ENCODE peak calls at places on chromosomes 4 and X, in seven cellular contexts. E is NCI-H1436; T is NCI-H1417; P is activated naive CD8-positive, alpha-beta T cell treated with anti-CD3 and anti-CD28 coated beads, Interleukin-2, amount 50 U/mL, for 24 hours; I is left ventricle myocardium superior; W is NCI-H1105; Z is fibroblast of lung. G is an unnamed sample.
A peak's percentile ranks its signal among the peaks of the same experiment; 100 is the strongest.

GRCh38 chr4:151674804-151675290 is 86.0 kb downstream of the GATB start:
- DNase-seq in E (no peak), T (no peak), P (no peak), I (peak; percentile 59), W (peak; percentile 0), Z (peak; percentile 69), G (no peak)

GRCh38 chr4:100248476-100248875 is 58.2 kb upstream of the DDIT4L start:
- DNase-seq in E (no peak), T (no peak), P (no peak), I (no peak), W (no peak), Z (no peak), G (no peak)

GRCh38 chr4:153471691-153472080 is 5.5 kb downstream of the TMEM131L start:
- DNase-seq in E (no peak), T (no peak), P (no peak), I (no peak), W (no peak), Z (no peak), G (no peak)

GRCh38 chrX:154357205-154357604 is 17.2 kb downstream of the FLNA start:
- DNase-seq in E (no peak), T (no peak), P (no peak), I (peak; percentile 23), W (no peak), Z (no peak), G (no peak)

GRCh38 chr4:149914521-149915115 is 99.0 kb upstream of the IQCM start:
- DNase-seq in E (peak; percentile 20), T (peak; percentile 37), P (peak; percentile 33), I (no peak), W (peak; percentile 23), Z (peak; percentile 51), G (no peak)

GRCh38 chr4:22999419-22999818 is 306.7 kb downstream of the GBA3 start:
- DNase-seq in E (no peak), T (no peak), P (no peak), I (no peak), W (no peak), Z (peak; percentile 40), G (no peak)

GRCh38 chrX:9465380-9466114 is 689 bp downstream of the TBL1X start:
- DNase-seq in E (no peak), T (no peak), P (peak; percentile 40), I (peak; percentile 38), W (no peak), Z (peak; percentile 10), G (peak; percentile 15)

GRCh38 chr4:13640149-13640671 is 12.7 kb upstream of the BOD1L1 start:
- DNase-seq in E (no peak), T (no peak), P (no peak), I (no peak), W (no peak), Z (peak; percentile 74), G (no peak)

GRCh38 chrX:30931920-30932319 is 42.9 kb upstream of the TAB3 start:
- DNase-seq in E (no peak), T (no peak), P (no peak), I (no peak), W (no peak), Z (no peak), G (no peak)

GRCh38 chr4:8255698-8256441 is 13.7 kb upstream of the HTRA3 start:
- DNase-seq in E (no peak), T (no peak), P (no peak), I (peak; percentile 57), W (no peak), Z (peak; percentile 49), G (no peak)